ENCODE peak calls at places on chromosome 11, in seven cellular contexts. One of them, this sample, is unnamed.

GRCh38 chr11:33344611-33345010 is 87.4 kb downstream of the HIPK3 start:
- DNase-seq in H1: no peak
- DNase-seq in GM12878: no peak
- DNase-seq in SK-N-SH: no peak
- DNase-seq in HepG2: peak
- DNase-seq in HCT116: no peak
- DNase-seq in K562: no peak
- DNase-seq in this sample: no peak

GRCh38 chr11:86918943-86919342 is 36.3 kb downstream of the FZD4 start:
- DNase-seq in GM12878: no peak
- DNase-seq in H1: no peak
- DNase-seq in HepG2: no peak
- DNase-seq in K562: no peak
- DNase-seq in HCT116: no peak
- DNase-seq in SK-N-SH: no peak
- DNase-seq in this sample: no peak

GRCh38 chr11:9953994-9954626 is 290.2 kb downstream of the SWAP70 start:
- DNase-seq in H1: no peak
- DNase-seq in GM12878: no peak
- DNase-seq in K562: no peak
- DNase-seq in HepG2: no peak
- DNase-seq in SK-N-SH: no peak
- DNase-seq in HCT116: no peak
- DNase-seq in this sample: peak

GRCh38 chr11:27717801-27718229 is 17.6 kb upstream of the BDNF start:
- DNase-seq in H1: no peak
- DNase-seq in SK-N-SH: no peak
- DNase-seq in HCT116: no peak
- DNase-seq in K562: no peak
- DNase-seq in HepG2: no peak
- DNase-seq in GM12878: no peak
- DNase-seq in this sample: no peak

GRCh38 chr11:45341379-45341778 is 55.2 kb upstream of the SYT13 start:
- DNase-seq in HCT116: no peak
- DNase-seq in HepG2: no peak
- DNase-seq in SK-N-SH: no peak
- DNase-seq in H1: peak
- DNase-seq in K562: no peak
- DNase-seq in GM12878: no peak
- DNase-seq in this sample: no peak

GRCh38 chr11:102802341-102802740 is 4.4 kb upstream of the MMP1 start:
- DNase-seq in K562: no peak
- DNase-seq in SK-N-SH: no peak
- DNase-seq in HepG2: no peak
- DNase-seq in GM12878: no peak
- DNase-seq in HCT116: no peak
- DNase-seq in H1: no peak
- DNase-seq in this sample: no peak

GRCh38 chr11:134289789-134290188 is 13.6 kb downstream of the GLB1L3 start:
- DNase-seq in H1: no peak
- DNase-seq in SK-N-SH: no peak
- DNase-seq in K562: peak
- DNase-seq in GM12878: no peak
- DNase-seq in HCT116: no peak
- DNase-seq in HepG2: no peak
- DNase-seq in this sample: no peak

GRCh38 chr11:47527186-47527585 is 25.7 kb downstream of the CELF1 start:
- DNase-seq in H1: no peak
- DNase-seq in SK-N-SH: no peak
- DNase-seq in K562: no peak
- DNase-seq in HCT116: no peak
- DNase-seq in GM12878: no peak
- DNase-seq in HepG2: no peak
- DNase-seq in this sample: no peak

GRCh38 chr11:132921597-132921996 is 610.7 kb downstream of the OPCML start:
- DNase-seq in H1: no peak
- DNase-seq in GM12878: no peak
- DNase-seq in SK-N-SH: no peak
- DNase-seq in HepG2: no peak
- DNase-seq in K562: no peak
- DNase-seq in HCT116: no peak
- DNase-seq in this sample: no peak

GRCh38 chr11:81596709-81597108 is 1137.0 kb downstream of the FAM181B start:
- DNase-seq in HCT116: no peak
- DNase-seq in H1: no peak
- DNase-seq in HepG2: no peak
- DNase-seq in GM12878: no peak
- DNase-seq in SK-N-SH: no peak
- DNase-seq in K562: no peak
- DNase-seq in this sample: no peak

GRCh38 chr11:75797796-75798195 is 17.2 kb upstream of the UVRAG start:
- DNase-seq in HCT116: no peak
- DNase-seq in H1: no peak
- DNase-seq in GM12878: no peak
- DNase-seq in K562: no peak
- DNase-seq in HepG2: no peak
- DNase-seq in SK-N-SH: no peak
- DNase-seq in this sample: no peak

GRCh38 chr11:75233688-75234295 is 6.8 kb upstream of the TPBGL start:
- DNase-seq in K562: peak
- DNase-seq in HCT116: no peak
- DNase-seq in HepG2: peak
- DNase-seq in H1: peak
- DNase-seq in GM12878: no peak
- DNase-seq in SK-N-SH: no peak
- DNase-seq in this sample: no peak

GRCh38 chr11:37747121-37747520 is 1149.1 kb upstream of the RAG2 start:
- DNase-seq in SK-N-SH: no peak
- DNase-seq in H1: no peak
- DNase-seq in K562: no peak
- DNase-seq in HCT116: no peak
- DNase-seq in HepG2: no peak
- DNase-seq in GM12878: no peak
- DNase-seq in this sample: no peak

GRCh38 chr11:33258631-33259184 is 1.5 kb downstream of the HIPK3 start:
- DNase-seq in K562: no peak
- DNase-seq in GM12878: no peak
- DNase-seq in H1: no peak
- DNase-seq in HepG2: peak
- DNase-seq in SK-N-SH: no peak
- DNase-seq in HCT116: no peak
- DNase-seq in this sample: peak

GRCh38 chr11:123054301-123055065 is 7.5 kb downstream of the HSPA8 start:
- DNase-seq in K562: peak
- DNase-seq in H1: no peak
- DNase-seq in HCT116: peak
- DNase-seq in GM12878: no peak
- DNase-seq in SK-N-SH: peak
- DNase-seq in HepG2: peak
- DNase-seq in this sample: no peak

GRCh38 chr11:120881591-120881990 is 142.3 kb upstream of the TBCEL start:
- DNase-seq in HepG2: no peak
- DNase-seq in K562: no peak
- DNase-seq in HCT116: no peak
- DNase-seq in SK-N-SH: no peak
- DNase-seq in H1: no peak
- DNase-seq in GM12878: no peak
- DNase-seq in this sample: no peak

GRCh38 chr11:17405232-17406005 is 17.0 kb upstream of the KCNJ11 start:
- DNase-seq in GM12878: no peak
- DNase-seq in HepG2: peak
- DNase-seq in K562: peak
- DNase-seq in SK-N-SH: peak
- DNase-seq in H1: peak
- DNase-seq in HCT116: peak
- DNase-seq in this sample: no peak

GRCh38 chr11:64372802-64373597 is 14.0 kb downstream of the RPS6KA4 start:
- DNase-seq in HepG2: peak
- DNase-seq in H1: peak
- DNase-seq in SK-N-SH: peak
- DNase-seq in K562: peak
- DNase-seq in HCT116: peak
- DNase-seq in GM12878: no peak
- DNase-seq in this sample: peak

GRCh38 chr11:96376796-96377195 is 12.9 kb downstream of the CCDC82 start:
- DNase-seq in HepG2: no peak
- DNase-seq in H1: no peak
- DNase-seq in GM12878: no peak
- DNase-seq in SK-N-SH: no peak
- DNase-seq in HCT116: no peak
- DNase-seq in K562: no peak
- DNase-seq in this sample: no peak

GRCh38 chr11:70872299-70872698 is 380.1 kb downstream of the SHANK2 start:
- DNase-seq in H1: no peak
- DNase-seq in HepG2: no peak
- DNase-seq in K562: no peak
- DNase-seq in HCT116: no peak
- DNase-seq in SK-N-SH: no peak
- DNase-seq in GM12878: no peak
- DNase-seq in this sample: no peak

GRCh38 chr11:11980200-11980599 is 28.2 kb downstream of the DKK3 start:
- DNase-seq in K562: no peak
- DNase-seq in GM12878: no peak
- DNase-seq in SK-N-SH: no peak
- DNase-seq in HepG2: no peak
- DNase-seq in H1: no peak
- DNase-seq in HCT116: no peak
- DNase-seq in this sample: no peak

GRCh38 chr11:11978792-11979486 is 29.5 kb downstream of the DKK3 start:
- DNase-seq in HCT116: no peak
- DNase-seq in K562: peak
- DNase-seq in H1: peak
- DNase-seq in HepG2: no peak
- DNase-seq in SK-N-SH: peak
- DNase-seq in GM12878: no peak
- DNase-seq in this sample: no peak

GRCh38 chr11:11978098-11978637 is 30.3 kb downstream of the DKK3 start:
- DNase-seq in HCT116: no peak
- DNase-seq in GM12878: no peak
- DNase-seq in H1: no peak
- DNase-seq in K562: no peak
- DNase-seq in HepG2: no peak
- DNase-seq in SK-N-SH: no peak
- DNase-seq in this sample: no peak

GRCh38 chr11:11980841-11981308 is 27.6 kb downstream of the DKK3 start:
- DNase-seq in H1: no peak
- DNase-seq in GM12878: no peak
- DNase-seq in K562: no peak
- DNase-seq in HepG2: no peak
- DNase-seq in HCT116: no peak
- DNase-seq in SK-N-SH: no peak
- DNase-seq in this sample: no peak

DNA sequence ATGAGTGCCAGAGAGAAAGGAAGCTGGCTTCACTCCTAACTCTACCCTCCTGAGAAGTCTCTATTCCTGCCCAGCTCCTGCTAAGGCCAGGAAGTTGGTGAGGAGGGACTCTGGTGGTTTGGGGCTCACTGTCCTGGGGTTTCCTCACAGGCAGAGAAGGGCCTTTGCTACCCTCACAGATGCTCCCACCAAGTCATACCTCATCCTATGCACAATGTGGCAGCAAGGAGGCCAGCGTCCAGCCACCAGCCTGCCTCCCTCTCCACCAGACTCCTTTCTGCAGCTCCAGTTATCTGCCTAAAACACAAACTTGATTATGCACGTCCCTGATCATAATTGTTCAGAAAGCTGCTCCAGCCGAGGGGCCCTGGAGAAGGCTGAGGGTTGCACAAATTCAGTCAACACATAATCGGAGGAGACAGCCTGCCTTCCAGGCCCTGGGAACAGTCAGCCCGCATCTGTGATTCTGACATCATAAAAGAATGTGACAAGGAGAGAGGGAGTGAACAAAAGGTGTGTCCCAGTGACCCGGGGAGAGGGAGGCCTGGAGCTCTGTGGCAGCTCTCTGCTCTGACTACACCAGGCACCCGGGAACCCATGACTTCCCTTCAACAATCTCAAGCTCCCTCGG is 28.8 kb downstream of the DKK3 start:
- DNase-seq in SK-N-SH: peak
- DNase-seq in K562: no peak
- DNase-seq in HepG2: no peak
- DNase-seq in HCT116: no peak
- DNase-seq in H1: no peak
- DNase-seq in GM12878: no peak
- DNase-seq in this sample: no peak
- TF ChIP-seq SIN3A in SK-N-SH: peak
- TF ChIP-seq SIN3A in K562: no peak
- TF ChIP-seq SIN3A in HepG2: no peak
- TF ChIP-seq SIN3A in HCT116: no peak
- TF ChIP-seq SIN3A in H1: no peak
- TF ChIP-seq SIN3A in GM12878: no peak
- TF ChIP-seq SIN3A in this sample: no peak

DNA sequence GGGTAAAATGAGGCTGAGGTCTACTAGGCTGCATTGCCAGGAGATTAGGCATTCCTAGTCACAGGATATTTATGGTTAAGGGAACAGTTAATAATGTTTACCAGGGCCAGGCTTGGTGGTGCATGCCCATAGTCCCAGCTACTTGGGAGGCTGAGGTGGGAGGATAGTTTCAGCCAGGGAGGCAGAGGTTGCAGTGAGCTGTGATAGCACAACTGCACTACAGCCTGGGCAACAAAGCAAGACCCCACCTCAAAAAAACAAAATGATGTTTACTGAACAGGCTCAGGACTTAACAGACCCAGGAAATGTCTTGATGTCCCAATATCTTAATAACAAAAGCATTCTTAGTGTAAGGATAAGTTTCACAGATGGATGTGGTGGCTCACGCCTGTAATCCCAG is 2.8 kb upstream of the MRPL16 start:
- DNase-seq in K562: no peak
- DNase-seq in H1: no peak
- DNase-seq in GM12878: no peak
- DNase-seq in SK-N-SH: no peak
- DNase-seq in HepG2: no peak
- DNase-seq in HCT116: no peak
- DNase-seq in this sample: no peak
- TF ChIP-seq SIN3A in K562: no peak
- TF ChIP-seq SIN3A in H1: no peak
- TF ChIP-seq SIN3A in GM12878: no peak
- TF ChIP-seq SIN3A in SK-N-SH: no peak
- TF ChIP-seq SIN3A in HepG2: no peak
- TF ChIP-seq SIN3A in HCT116: no peak
- TF ChIP-seq SIN3A in this sample: no peak

GRCh38 chr11:92211576-92212167 is 12.9 kb upstream of the FAT3 start:
- DNase-seq in SK-N-SH: peak
- DNase-seq in H1: no peak
- DNase-seq in K562: no peak
- DNase-seq in GM12878: no peak
- DNase-seq in HepG2: peak
- DNase-seq in HCT116: no peak
- DNase-seq in this sample: no peak
- TF ChIP-seq SIN3A in SK-N-SH: no peak
- TF ChIP-seq SIN3A in H1: no peak
- TF ChIP-seq SIN3A in K562: no peak
- TF ChIP-seq SIN3A in GM12878: no peak
- TF ChIP-seq SIN3A in HepG2: no peak
- TF ChIP-seq SIN3A in HCT116: no peak
- TF ChIP-seq SIN3A in this sample: no peak

DNA sequence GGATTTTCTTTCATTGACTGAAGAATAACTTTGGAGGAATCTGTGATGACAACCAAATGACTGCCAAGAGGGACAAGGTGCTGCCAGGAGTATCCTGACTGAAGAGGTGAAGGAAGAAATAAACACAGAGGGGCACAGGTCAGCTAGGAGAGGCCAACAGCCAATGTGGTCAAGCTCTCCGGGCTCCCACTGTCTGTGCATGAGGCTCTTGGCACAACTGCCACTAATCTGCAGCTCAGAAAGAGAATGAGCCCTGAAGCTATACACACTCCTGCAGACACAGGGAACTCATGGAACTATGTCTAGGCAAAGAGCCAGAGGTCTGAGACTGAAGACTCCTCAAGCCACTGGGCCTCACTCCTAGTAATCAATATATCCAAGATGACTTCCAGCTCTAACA is 6.9 kb downstream of the THRSP start:
- DNase-seq in HCT116: no peak
- DNase-seq in H1: no peak
- DNase-seq in K562: no peak
- DNase-seq in GM12878: no peak
- DNase-seq in HepG2: no peak
- DNase-seq in SK-N-SH: no peak
- DNase-seq in this sample: no peak
- TF ChIP-seq SIN3A in HCT116: no peak
- TF ChIP-seq SIN3A in H1: no peak
- TF ChIP-seq SIN3A in K562: no peak
- TF ChIP-seq SIN3A in GM12878: no peak
- TF ChIP-seq SIN3A in HepG2: no peak
- TF ChIP-seq SIN3A in SK-N-SH: no peak
- TF ChIP-seq SIN3A in this sample: no peak